ENCODE peak calls at places on chromosomes 6 and 20, in five cellular contexts. D, S, G, H and L are unnamed samples.
A peak's percentile ranks its signal among the peaks of the same experiment; 100 is the strongest.

GRCh38 chr6:128432394-128432793 is 88.0 kb downstream of the PTPRK start:
- DNase-seq in S (no peak), H (no peak), G (no peak), D (peak; percentile 1), L (no peak)

GRCh38 chr6:170031096-170031471 is 259.8 kb downstream of the DLL1 start:
- DNase-seq in D (no peak), G (no peak), S (peak; percentile 53), H (no peak), L (peak; percentile 5)

GRCh38 chr20:33071198-33071597 is 8.2 kb upstream of the BPIFB4 start:
- DNase-seq in G (no peak), S (no peak), D (no peak), H (no peak), L (no peak)

GRCh38 chr6:27078734-27079357 is 168.7 kb upstream of the PRSS16 start:
- DNase-seq in G (peak; percentile 48), H (no peak), D (peak; percentile 33), S (peak; percentile 54), L (no peak)

GRCh38 chr6:96460052-96460700 is 61.4 kb upstream of the UFL1 start:
- DNase-seq in S (no peak), D (no peak), H (no peak), G (no peak), L (no peak)

GRCh38 chr20:50346372-50347347 is 156.0 kb downstream of the CEBPB start:
- DNase-seq in S (peak; percentile 87), H (peak; percentile 92), G (no peak), D (no peak), L (peak; percentile 84)

GRCh38 chr20:61949714-61950630 is 115.7 kb downstream of the TAF4 start:
- DNase-seq in G (no peak), H (peak; percentile 22), S (no peak), D (no peak), L (no peak)

GRCh38 chr20:48648482-48649051 is 179.2 kb downstream of the PREX1 start:
- DNase-seq in D (no peak), H (peak; percentile 43), S (no peak), G (no peak), L (no peak)

GRCh38 chr20:16308754-16309153 is 264.5 kb downstream of the KIF16B start:
- DNase-seq in H (no peak), D (no peak), S (no peak), G (no peak), L (no peak)

GRCh38 chr6:116008470-116009229 is 52.0 kb downstream of the FRK start:
- DNase-seq in D (no peak), S (no peak), H (peak; percentile 36), G (no peak), L (no peak)

GRCh38 chr20:44092551-44093248 is 94.3 kb downstream of the JPH2 start:
- DNase-seq in D (no peak), H (no peak), G (no peak), S (no peak), L (no peak)

GRCh38 chr20:58800134-58800650 is 50.5 kb downstream of the GNAS-AS1 start:
- DNase-seq in S (no peak), H (no peak), G (no peak), D (no peak), L (no peak)

GRCh38 chr6:147448212-147448611 is 60.3 kb upstream of the SAMD5 start:
- DNase-seq in G (no peak), S (peak; percentile 26), H (no peak), D (no peak), L (no peak)

GRCh38 chr6:12012231-12012565 is at the start of gene HIVEP1:
- DNase-seq in H (peak; percentile 42), S (peak; percentile 31), D (no peak), G (no peak), L (no peak)

GRCh38 chr6:80460396-80460912 is 354.0 kb downstream of the BCKDHB start:
- DNase-seq in D (no peak), G (no peak), S (no peak), H (no peak), L (no peak)

GRCh38 chr20:56626367-56627121 is 2.6 kb upstream of the TFAP2C start:
- DNase-seq in G (peak; percentile 54), S (no peak), H (no peak), D (peak; percentile 50), L (no peak)

GRCh38 chr6:118588626-118589025 is 40.5 kb downstream of the PLN start:
- DNase-seq in D (no peak), G (no peak), H (no peak), S (no peak), L (no peak)

GRCh38 chr20:5973971-5974370 is 23.5 kb downstream of the MCM8 start:
- DNase-seq in G (no peak), D (no peak), S (peak; percentile 31), H (no peak), L (no peak)

GRCh38 chr6:157235600-157236039 is 87.7 kb downstream of the TMEM242 start:
- DNase-seq in S (peak; percentile 40), G (no peak), H (peak; percentile 62), D (peak; percentile 60), L (peak; percentile 42)

GRCh38 chr20:10610266-10610665 is 63.5 kb downstream of the JAG1 start:
- DNase-seq in S (no peak), G (no peak), H (peak; percentile 50), D (no peak), L (no peak)

GRCh38 chr6:121664199-121664598 is 228.8 kb downstream of the GJA1 start:
- DNase-seq in H (no peak), G (no peak), S (no peak), D (no peak), L (no peak)

GRCh38 chr6:73586416-73586974 is 65.7 kb upstream of the EEF1A1 start:
- DNase-seq in G (no peak), H (no peak), D (no peak), S (no peak), L (no peak)

GRCh38 chr6:130365166-130366010 is 429 bp upstream of the TMEM200A start:
- DNase-seq in S (peak; percentile 26), G (peak; percentile 68), H (peak; percentile 28), D (peak; percentile 27), L (no peak)

GRCh38 chr6:20312581-20312980 is 89.1 kb upstream of the E2F3 start:
- DNase-seq in G (no peak), H (no peak), S (no peak), D (no peak), L (no peak)

GRCh38 chr6:67854098-67854497 is 781.0 kb upstream of the ADGRB3 start:
- DNase-seq in H (no peak), D (no peak), G (no peak), S (no peak), L (no peak)

DNA sequence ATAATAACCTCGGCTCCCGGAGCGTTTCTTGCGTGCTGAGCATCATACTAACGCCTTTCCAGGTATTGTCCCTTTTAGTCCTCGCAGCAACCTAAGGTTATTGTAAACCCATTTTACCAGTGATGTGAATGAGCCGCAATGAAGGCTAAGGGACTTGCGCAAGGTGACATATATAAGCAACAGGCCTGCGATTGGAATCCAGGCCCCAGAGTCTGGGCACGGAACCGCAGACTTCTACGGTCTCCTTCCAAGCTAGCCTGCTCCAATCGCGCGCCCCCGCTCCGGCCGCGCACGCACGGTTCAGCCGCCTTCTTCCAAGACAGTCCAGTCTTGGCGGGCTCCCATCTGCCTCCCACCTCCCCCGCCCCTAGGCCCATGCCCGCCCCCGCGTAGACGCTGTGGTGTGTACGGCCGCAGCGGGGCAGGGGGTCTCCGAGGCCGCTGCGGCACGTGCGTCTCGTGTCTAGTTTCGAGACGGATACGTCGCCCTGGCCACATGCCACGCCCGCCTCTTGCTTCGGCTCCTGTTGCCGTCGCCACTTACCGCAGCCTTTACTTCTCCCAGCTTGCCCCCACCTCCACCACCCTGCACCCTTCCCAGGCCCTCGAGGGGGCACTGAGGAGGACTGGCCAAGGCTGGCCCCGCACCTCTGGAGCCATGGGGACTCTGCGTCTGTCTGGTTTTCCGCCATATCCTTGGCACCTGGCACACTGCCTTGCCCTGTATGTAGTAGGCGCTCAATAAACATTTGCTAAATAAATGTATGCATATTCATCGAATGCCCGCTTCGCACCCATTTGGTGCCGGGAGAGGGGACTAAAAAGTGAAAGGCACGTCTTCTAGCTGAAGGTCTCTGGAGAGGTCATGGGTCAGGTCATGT is 855 bp upstream of the GFOD1 start:
- DNase-seq in S (peak; percentile 41), G (no peak), D (no peak), H (peak; percentile 52), L (peak; percentile 28)
- H3K27ac ChIP-seq in S (peak overlapping the region; percentile 91), G (no peak overlapping the region), D (peak overlapping the region; percentile 79), H (peak overlapping the region; percentile 82), L (peak overlapping the region; percentile 95)

DNA sequence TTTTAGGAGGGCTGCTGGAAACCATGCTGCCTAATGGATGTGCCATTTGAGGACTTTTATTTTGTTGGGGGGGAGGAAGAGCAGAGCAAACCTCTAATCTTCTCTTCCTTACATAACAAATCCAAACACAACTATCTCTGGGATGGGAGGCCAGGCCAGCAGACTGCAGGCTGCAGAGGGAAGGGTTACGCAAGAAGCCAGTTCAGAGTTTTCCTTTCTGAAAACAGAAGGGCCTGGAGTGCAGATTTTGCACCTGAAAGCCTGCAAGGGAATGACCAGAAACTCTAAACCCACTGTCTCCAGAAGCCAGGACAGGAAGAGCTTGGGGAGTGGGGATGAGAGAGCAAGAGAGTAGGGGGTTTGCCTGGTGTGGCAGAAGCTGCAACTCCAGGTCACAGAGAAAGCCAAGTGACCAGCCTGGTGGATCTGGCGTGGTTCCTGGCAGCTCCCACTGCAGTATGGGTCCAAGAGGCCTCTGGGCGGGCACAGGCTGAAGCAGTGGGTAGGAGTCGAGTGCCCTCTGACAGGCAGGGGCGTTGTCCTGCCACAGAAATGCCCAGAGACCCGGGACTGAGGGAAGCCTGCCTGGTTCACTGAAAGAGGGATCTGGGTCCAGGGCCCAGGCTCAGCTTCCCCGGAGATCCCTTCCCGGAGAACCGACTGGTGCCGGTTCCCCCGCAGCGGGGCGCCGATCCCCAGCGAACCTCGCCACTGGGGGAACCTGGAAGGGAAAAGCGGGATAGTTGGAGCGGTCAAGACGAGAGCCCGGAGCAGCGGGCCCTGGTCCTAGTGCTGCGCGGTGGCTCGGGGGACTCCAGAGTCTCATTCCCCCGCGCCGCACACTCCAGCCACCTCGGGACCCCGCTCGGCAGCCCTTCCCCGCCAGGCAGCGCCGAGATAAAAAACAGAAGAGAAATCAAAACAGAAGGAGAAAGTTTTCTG is 6.7 kb downstream of the MAFB start:
- DNase-seq in S (peak; percentile 75), G (no peak), H (peak; percentile 44), D (no peak), L (no peak)
- H3K4me1 ChIP-seq in S (peaks cover 28% of the 10 kb centered on the region), G (peaks cover 3% of the 10 kb centered on the region), H (peaks cover 24% of the 10 kb centered on the region), D (no peaks in the 10 kb centered on the region), L (peaks cover 20% of the 10 kb centered on the region)

GRCh38 chr20:2840138-2840966 is at the start of the genes PCED1A and VPS16:
- DNase-seq in G (peak; percentile 93), D (peak; percentile 99), S (peak; percentile 90), H (peak; percentile 91), L (peak; percentile 82)
- TF ChIP-seq POLR2A in G (peak; percentile 53), D (peak; percentile 86), S (peak; percentile 64), H (no peak), L (peak; percentile 42)

GRCh38 chr6:160974304-160974771 is 17.2 kb upstream of the MAP3K4 start:
- DNase-seq in S (no peak), H (peak; percentile 73), G (no peak), D (no peak), L (no peak)

GRCh38 chr6:160972111-160972510 is 19.5 kb upstream of the MAP3K4 start:
- DNase-seq in S (no peak), D (no peak), H (no peak), G (no peak), L (no peak)

GRCh38 chr6:160975111-160975510 is 16.5 kb upstream of the MAP3K4 start:
- DNase-seq in G (no peak), S (no peak), D (no peak), H (no peak), L (no peak)

GRCh38 chr6:160973856-160974255 is 17.7 kb upstream of the MAP3K4 start:
- DNase-seq in H (no peak), S (no peak), D (no peak), G (no peak), L (no peak)

GRCh38 chr6:160973311-160973710 is 18.3 kb upstream of the MAP3K4 start:
- DNase-seq in S (no peak), H (peak; percentile 82), D (no peak), G (peak; percentile 31), L (no peak)
- H3K27ac ChIP-seq in S (no peak overlapping the region), H (peak overlapping the region; percentile 81), D (no peak overlapping the region), G (peak overlapping the region; percentile 11), L (no peak overlapping the region)